ENCODE peak calls at places on chromosomes 5 and 9, in five cellular contexts. One of them, this sample, is unnamed.

GRCh38 chr5:123813251-123813650 is 301.3 kb downstream of the CSNK1G3 start:
- DNase-seq in astrocyte of the spinal cord: peak
- DNase-seq in CD4-positive, alpha-beta memory T cell: no peak
- DNase-seq in WERI-Rb-1: no peak
- DNase-seq in NB4: no peak
- DNase-seq in this sample: no peak

GRCh38 chr9:135083831-135084230 is 3.6 kb upstream of the OLFM1 start:
- DNase-seq in astrocyte of the spinal cord: no peak
- DNase-seq in CD4-positive, alpha-beta memory T cell: no peak
- DNase-seq in WERI-Rb-1: peak
- DNase-seq in NB4: no peak
- DNase-seq in this sample: no peak

GRCh38 chr9:68740561-68740960 is 35.5 kb downstream of the PIP5K1B start:
- DNase-seq in astrocyte of the spinal cord: no peak
- DNase-seq in CD4-positive, alpha-beta memory T cell: no peak
- DNase-seq in WERI-Rb-1: no peak
- DNase-seq in NB4: no peak
- DNase-seq in this sample: no peak

GRCh38 chr9:14985419-14985818 is 75.2 kb upstream of the FREM1 start:
- DNase-seq in astrocyte of the spinal cord: no peak
- DNase-seq in CD4-positive, alpha-beta memory T cell: no peak
- DNase-seq in WERI-Rb-1: no peak
- DNase-seq in NB4: no peak
- DNase-seq in this sample: no peak

GRCh38 chr5:71623221-71623794 is 36.2 kb downstream of the MCCC2 start:
- DNase-seq in astrocyte of the spinal cord: no peak
- DNase-seq in CD4-positive, alpha-beta memory T cell: no peak
- DNase-seq in WERI-Rb-1: no peak
- DNase-seq in NB4: no peak
- DNase-seq in this sample: no peak

GRCh38 chr5:111278824-111279504 is 54.8 kb downstream of the CAMK4 start:
- DNase-seq in astrocyte of the spinal cord: peak
- DNase-seq in CD4-positive, alpha-beta memory T cell: peak
- DNase-seq in WERI-Rb-1: peak
- DNase-seq in NB4: peak
- DNase-seq in this sample: peak

GRCh38 chr9:69324549-69325401 is at the start of gene ENTREP1:
- DNase-seq in astrocyte of the spinal cord: peak
- DNase-seq in CD4-positive, alpha-beta memory T cell: no peak
- DNase-seq in WERI-Rb-1: peak
- DNase-seq in NB4: no peak
- DNase-seq in this sample: no peak

GRCh38 chr5:151183451-151184245 is 26.1 kb upstream of the ANXA6 start:
- DNase-seq in astrocyte of the spinal cord: no peak
- DNase-seq in CD4-positive, alpha-beta memory T cell: no peak
- DNase-seq in WERI-Rb-1: peak
- DNase-seq in NB4: no peak
- DNase-seq in this sample: no peak

GRCh38 chr5:51983161-51983560 is 599.9 kb downstream of the ISL1 start:
- DNase-seq in astrocyte of the spinal cord: no peak
- DNase-seq in CD4-positive, alpha-beta memory T cell: no peak
- DNase-seq in WERI-Rb-1: no peak
- DNase-seq in NB4: no peak
- DNase-seq in this sample: no peak

GRCh38 chr9:91211919-91212318 is 149.8 kb downstream of the AUH start:
- DNase-seq in astrocyte of the spinal cord: no peak
- DNase-seq in CD4-positive, alpha-beta memory T cell: no peak
- DNase-seq in WERI-Rb-1: no peak
- DNase-seq in NB4: no peak
- DNase-seq in this sample: no peak

DNA sequence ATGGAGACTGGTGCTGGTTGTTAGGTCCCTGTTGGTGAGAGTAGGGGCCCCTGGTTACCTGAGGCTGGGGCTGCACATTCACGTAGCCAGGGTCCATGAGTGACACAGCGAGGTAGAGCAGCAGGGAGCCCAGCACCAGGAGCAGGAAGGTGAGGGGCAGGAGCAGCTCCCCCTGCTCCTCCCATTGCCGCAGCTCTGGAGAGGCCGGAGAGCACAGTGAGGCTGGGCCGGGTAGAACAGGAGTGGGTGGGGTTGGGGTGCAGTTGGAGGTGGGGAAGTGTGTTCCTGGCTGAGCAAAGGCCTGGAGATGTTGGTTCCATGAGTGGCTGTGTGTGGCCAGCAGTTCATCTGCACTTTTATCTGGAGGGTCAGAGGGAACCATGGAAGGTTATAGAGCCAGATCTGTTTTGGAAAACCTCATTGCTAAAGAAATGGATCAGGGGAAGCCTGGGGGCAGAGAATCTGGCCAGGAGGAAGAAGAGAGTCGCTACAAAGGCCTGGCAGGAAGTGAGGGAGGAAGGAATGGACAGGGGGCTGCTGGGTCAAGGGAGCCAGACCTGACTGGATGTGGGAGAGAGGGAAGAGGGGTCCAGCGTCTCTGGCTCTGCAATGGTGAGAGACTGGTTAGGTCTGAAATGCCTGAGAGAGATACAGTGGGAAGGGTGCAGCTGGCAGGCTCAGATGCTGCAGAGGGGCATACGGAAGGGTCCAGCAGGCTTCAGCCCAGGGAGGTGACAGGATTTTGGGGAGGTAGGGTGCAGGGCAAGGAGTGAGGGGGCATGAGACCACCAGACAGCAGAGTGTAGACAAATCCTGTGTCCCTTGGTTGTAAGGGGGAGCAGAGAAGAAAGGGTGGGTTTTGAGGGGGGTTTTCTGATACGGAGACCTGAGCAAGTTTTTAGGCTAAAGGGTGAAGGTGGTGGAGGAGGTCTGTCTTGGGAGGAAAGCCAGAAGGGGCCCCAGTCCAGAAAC is 1.3 kb downstream of the ZDHHC12 start:
- DNase-seq in astrocyte of the spinal cord: no peak
- DNase-seq in CD4-positive, alpha-beta memory T cell: no peak
- DNase-seq in WERI-Rb-1: no peak
- DNase-seq in NB4: no peak
- DNase-seq in this sample: no peak
- H3K4me3 ChIP-seq in astrocyte of the spinal cord: no peak
- H3K4me3 ChIP-seq in CD4-positive, alpha-beta memory T cell: no peak
- H3K4me3 ChIP-seq in WERI-Rb-1: no peak
- H3K4me3 ChIP-seq in NB4: peak
- H3K4me3 ChIP-seq in this sample: peak

GRCh38 chr9:130172161-130172857 is at the start of gene NCS1:
- DNase-seq in astrocyte of the spinal cord: peak
- DNase-seq in CD4-positive, alpha-beta memory T cell: no peak
- DNase-seq in WERI-Rb-1: peak
- DNase-seq in NB4: peak
- DNase-seq in this sample: no peak
- H3K4me3 ChIP-seq in astrocyte of the spinal cord: peak
- H3K4me3 ChIP-seq in CD4-positive, alpha-beta memory T cell: no peak
- H3K4me3 ChIP-seq in WERI-Rb-1: peak
- H3K4me3 ChIP-seq in NB4: peak
- H3K4me3 ChIP-seq in this sample: peak

GRCh38 chr5:179269781-179270543 is 75.3 kb downstream of the ADAMTS2 start:
- DNase-seq in astrocyte of the spinal cord: no peak
- DNase-seq in CD4-positive, alpha-beta memory T cell: no peak
- DNase-seq in WERI-Rb-1: no peak
- DNase-seq in NB4: no peak
- DNase-seq in this sample: no peak

GRCh38 chr5:179271301-179271650 is 74.0 kb downstream of the ADAMTS2 start:
- DNase-seq in astrocyte of the spinal cord: no peak
- DNase-seq in CD4-positive, alpha-beta memory T cell: no peak
- DNase-seq in WERI-Rb-1: no peak
- DNase-seq in NB4: no peak
- DNase-seq in this sample: no peak

GRCh38 chr5:179268966-179269693 is 76.1 kb downstream of the ADAMTS2 start:
- DNase-seq in astrocyte of the spinal cord: no peak
- DNase-seq in CD4-positive, alpha-beta memory T cell: no peak
- DNase-seq in WERI-Rb-1: no peak
- DNase-seq in NB4: no peak
- DNase-seq in this sample: no peak

GRCh38 chr5:179271821-179272325 is 73.4 kb downstream of the ADAMTS2 start:
- DNase-seq in astrocyte of the spinal cord: no peak
- DNase-seq in CD4-positive, alpha-beta memory T cell: no peak
- DNase-seq in WERI-Rb-1: no peak
- DNase-seq in NB4: no peak
- DNase-seq in this sample: no peak

GRCh38 chr5:179270581-179271300 is 74.5 kb downstream of the ADAMTS2 start:
- DNase-seq in astrocyte of the spinal cord: no peak
- DNase-seq in CD4-positive, alpha-beta memory T cell: no peak
- DNase-seq in WERI-Rb-1: peak
- DNase-seq in NB4: no peak
- DNase-seq in this sample: no peak
- H3K4me3 ChIP-seq in astrocyte of the spinal cord: no peak
- H3K4me3 ChIP-seq in CD4-positive, alpha-beta memory T cell: no peak
- H3K4me3 ChIP-seq in WERI-Rb-1: no peak
- H3K4me3 ChIP-seq in NB4: no peak
- H3K4me3 ChIP-seq in this sample: no peak

DNA sequence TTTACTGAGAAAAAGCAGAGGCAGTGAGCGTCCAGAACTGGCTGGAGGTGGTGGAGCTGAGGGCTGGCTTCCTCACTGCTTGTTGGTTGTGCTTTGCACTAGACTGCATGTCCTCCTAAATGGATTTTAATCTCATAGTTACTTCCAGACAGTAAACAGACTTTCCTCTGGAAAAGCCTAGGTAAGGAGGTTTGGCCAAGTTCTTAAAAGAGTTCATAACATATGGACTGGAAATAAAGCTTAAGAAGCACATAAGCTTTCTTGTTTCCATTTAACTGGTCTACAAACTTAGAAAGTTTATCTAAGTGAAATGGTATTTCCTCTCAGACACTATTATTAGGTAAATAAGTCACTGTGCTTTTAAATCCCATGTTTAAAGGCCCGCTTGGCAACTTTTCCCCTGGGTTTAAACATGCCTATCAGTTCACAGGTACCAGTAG is 2.0 kb downstream of the ASPN start:
- DNase-seq in astrocyte of the spinal cord: peak
- DNase-seq in CD4-positive, alpha-beta memory T cell: no peak
- DNase-seq in WERI-Rb-1: no peak
- DNase-seq in NB4: no peak
- DNase-seq in this sample: no peak
- H3K4me3 ChIP-seq in astrocyte of the spinal cord: no peak
- H3K4me3 ChIP-seq in CD4-positive, alpha-beta memory T cell: no peak
- H3K4me3 ChIP-seq in WERI-Rb-1: no peak
- H3K4me3 ChIP-seq in NB4: no peak
- H3K4me3 ChIP-seq in this sample: no peak

GRCh38 chr9:4743131-4743875 is 2.3 kb upstream of the AK3 start:
- DNase-seq in astrocyte of the spinal cord: peak
- DNase-seq in CD4-positive, alpha-beta memory T cell: no peak
- DNase-seq in WERI-Rb-1: no peak
- DNase-seq in NB4: no peak
- DNase-seq in this sample: no peak
- H3K4me3 ChIP-seq in astrocyte of the spinal cord: no peak
- H3K4me3 ChIP-seq in CD4-positive, alpha-beta memory T cell: no peak
- H3K4me3 ChIP-seq in WERI-Rb-1: no peak
- H3K4me3 ChIP-seq in NB4: no peak
- H3K4me3 ChIP-seq in this sample: no peak